ENCODE peak calls at places on chromosomes 1 and 21, in ten cellular contexts. Y, Z, S, R, F, N, L, I, X and G are unnamed samples.

GRCh38 chr1:199644912-199645311 is 382.6 kb upstream of the NR5A2 start:
- DNase-seq in Y (no peak), Z (no peak), S (no peak), R (no peak), F (no peak), N (no peak), L (no peak), I (no peak), X (no peak), G (no peak)

GRCh38 chr1:26344147-26344920 is 9.6 kb downstream of the CRYBG2 start:
- DNase-seq in Y (no peak), Z (no peak), S (no peak), R (no peak), F (no peak), N (no peak), L (no peak), I (no peak), X (no peak), G (no peak)

GRCh38 chr21:33975548-33976081 is 60.0 kb upstream of the ATP5PO start:
- DNase-seq in Y (no peak), Z (no peak), S (no peak), R (peak; percentile 15), F (peak; percentile 32), N (peak; percentile 49), L (no peak), I (peak; percentile 91), X (peak; percentile 54), G (peak; percentile 43)

GRCh38 chr1:10779201-10779600 is 17.2 kb downstream of the CASZ1 start:
- DNase-seq in Y (peak; percentile 95), Z (no peak), S (no peak), R (no peak), F (peak; percentile 62), N (no peak), L (peak; percentile 79), I (no peak), X (no peak), G (no peak)

GRCh38 chr1:156490401-156491032 is 10.1 kb downstream of the MEF2D start:
- DNase-seq in Y (no peak), Z (no peak), S (no peak), R (no peak), F (peak; percentile 60), N (peak; percentile 45), L (no peak), I (no peak), X (no peak), G (no peak)

GRCh38 chr1:213977486-213977842 is 10.3 kb upstream of the PROX1 start:
- DNase-seq in Y (no peak), Z (peak; percentile 54), S (no peak), R (no peak), F (no peak), N (no peak), L (no peak), I (no peak), X (no peak), G (no peak)

GRCh38 chr1:212650228-212650627 is 41.7 kb downstream of the ATF3 start:
- DNase-seq in Y (peak; percentile 59), Z (no peak), S (no peak), R (no peak), F (no peak), N (no peak), L (no peak), I (no peak), X (no peak), G (no peak)

GRCh38 chr1:2823921-2824660 is 22.6 kb upstream of the TTC34 start:
- DNase-seq in Y (no peak), Z (no peak), S (no peak), R (no peak), F (no peak), N (no peak), L (no peak), I (no peak), X (no peak), G (no peak)

GRCh38 chr1:161080391-161081150 is 8.8 kb downstream of the NECTIN4 start:
- DNase-seq in Y (no peak), Z (no peak), S (no peak), R (no peak), F (no peak), N (peak; percentile 70), L (no peak), I (no peak), X (no peak), G (no peak)

GRCh38 chr1:56477164-56478111 is 101.9 kb downstream of the PLPP3 start:
- DNase-seq in Y (no peak), Z (peak; percentile 85), S (no peak), R (no peak), F (no peak), N (peak; percentile 69), L (peak; percentile 36), I (no peak), X (no peak), G (peak; percentile 65)

GRCh38 chr1:74534241-74534640 is 21.8 kb upstream of the LRRC53 start:
- DNase-seq in Y (no peak), Z (no peak), S (peak; percentile 73), R (no peak), F (no peak), N (no peak), L (no peak), I (no peak), X (no peak), G (no peak)

GRCh38 chr21:43864313-43864805 is 664 bp upstream of the AGPAT3 start:
- DNase-seq in Y (peak; percentile 52), Z (no peak), S (no peak), R (peak; percentile 14), F (peak; percentile 93), N (peak; percentile 69), L (peak; percentile 78), I (no peak), X (peak; percentile 36), G (peak; percentile 16)

GRCh38 chr1:192609110-192610079 is 26.6 kb upstream of the RGS13 start:
- DNase-seq in Y (no peak), Z (no peak), S (no peak), R (peak; percentile 26), F (peak; percentile 94), N (peak; percentile 28), L (peak; percentile 63), I (peak; percentile 90), X (peak; percentile 19), G (no peak)

GRCh38 chr1:239947789-239948188 is 143.9 kb upstream of the FMN2 start:
- DNase-seq in Y (no peak), Z (no peak), S (no peak), R (no peak), F (no peak), N (peak; percentile 22), L (no peak), I (no peak), X (no peak), G (peak; percentile 16)